ENCODE peak calls at places on chromosomes 2 and 18, in five cellular contexts. S is fibroblast of lung; W is K562; V is CD4-positive, alpha-beta T cell; X is T-helper 1 cell. Z is an unnamed sample.
A peak's percentile ranks its signal among the peaks of the same experiment; 100 is the strongest.

GRCh38 chr2:151774506-151774905 is 40.2 kb upstream of the NEB start:
- DNase-seq in S (peak; percentile 85), W (no peak), V (no peak), X (no peak), Z (no peak)

GRCh38 chr2:197045115-197045514 is 118.6 kb upstream of the PGAP1 start:
- DNase-seq in S (no peak), W (no peak), V (no peak), X (no peak), Z (no peak)

GRCh38 chr2:219398721-219399333 is 11.1 kb upstream of the DNPEP start:
- DNase-seq in S (peak; percentile 50), W (no peak), V (no peak), X (no peak), Z (no peak)

GRCh38 chr2:25481381-25482310 is 139.9 kb upstream of the DNMT3A start:
- DNase-seq in S (peak; percentile 21), W (no peak), V (no peak), X (no peak), Z (no peak)

GRCh38 chr2:158926478-158926948 is 41.9 kb upstream of the TANC1 start:
- DNase-seq in S (peak; percentile 86), W (peak; percentile 5), V (no peak), X (no peak), Z (no peak)

GRCh38 chr18:457120-457519 is 43.4 kb downstream of the COLEC12 start:
- DNase-seq in S (peak; percentile 83), W (no peak), V (no peak), X (no peak), Z (no peak)

GRCh38 chr18:33184918-33185317 is 255.6 kb downstream of the CCDC178 start:
- DNase-seq in S (no peak), W (no peak), V (no peak), X (no peak), Z (no peak)

GRCh38 chr2:10437806-10438205 is 10.3 kb downstream of the ODC1 start:
- DNase-seq in S (no peak), W (no peak), V (no peak), X (no peak), Z (no peak)

GRCh38 chr18:56986829-56987228 is 160.1 kb upstream of the BOD1L2 start:
- DNase-seq in S (no peak), W (no peak), V (no peak), X (no peak), Z (no peak)

GRCh38 chr2:170394988-170395387 is 217.0 kb downstream of the MYO3B start:
- DNase-seq in S (no peak), W (no peak), V (no peak), X (no peak), Z (no peak)

GRCh38 chr2:120362926-120363325 is 17.0 kb downstream of the INHBB start:
- DNase-seq in S (no peak), W (no peak), V (no peak), X (no peak), Z (no peak)

GRCh38 chr2:182870227-182870626 is 3.8 kb upstream of the FRZB start:
- DNase-seq in S (no peak), W (peak; percentile 79), V (no peak), X (no peak), Z (no peak)

GRCh38 chr2:241029599-241030332 is 31.3 kb downstream of the SNED1 start:
- DNase-seq in S (no peak), W (no peak), V (no peak), X (no peak), Z (no peak)

GRCh38 chr2:20164734-20165242 is 60.1 kb downstream of the SDC1 start:
- DNase-seq in S (no peak), W (no peak), V (no peak), X (no peak), Z (no peak)

GRCh38 chr2:58767833-58768726 is 527.0 kb upstream of the FANCL start:
- DNase-seq in S (no peak), W (no peak), V (no peak), X (no peak), Z (no peak)

GRCh38 chr2:42567806-42568429 is 514 bp upstream of the MTA3 start:
- DNase-seq in S (peak; percentile 32), W (peak; percentile 12), V (peak; percentile 7), X (no peak), Z (no peak)

GRCh38 chr2:24793752-24794477 is 690 bp downstream of the CENPO start:
- DNase-seq in S (peak; percentile 38), W (peak; percentile 34), V (no peak), X (no peak), Z (no peak)

GRCh38 chr2:60368437-60368836 is 185.0 kb downstream of the BCL11A start:
- DNase-seq in S (no peak), W (no peak), V (no peak), X (no peak), Z (no peak)

GRCh38 chr2:120785228-120785966 is 49.7 kb downstream of the GLI2 start:
- DNase-seq in S (no peak), W (no peak), V (no peak), X (no peak), Z (no peak)

GRCh38 chr2:42045956-42046748 is 1.7 kb upstream of the PKDCC start:
- DNase-seq in S (peak; percentile 21), W (no peak), V (no peak), X (no peak), Z (no peak)

GRCh38 chr2:74764429-74765272 is 69.3 kb upstream of the HK2 start:
- DNase-seq in S (peak; percentile 29), W (no peak), V (no peak), X (no peak), Z (no peak)

GRCh38 chr2:233422050-233422639 is 67.9 kb downstream of the DGKD start:
- DNase-seq in S (no peak), W (peak; percentile 38), V (peak; percentile 67), X (peak; percentile 51), Z (peak; percentile 71)

GRCh38 chr2:109005686-109006204 is 16.7 kb upstream of the EDAR start:
- DNase-seq in S (peak; percentile 52), W (peak; percentile 29), V (no peak), X (no peak), Z (no peak)

GRCh38 chr2:156065912-156066311 is 266.6 kb downstream of the NR4A2 start:
- DNase-seq in S (no peak), W (peak; percentile 37), V (no peak), X (no peak), Z (no peak)

GRCh38 chr2:871175-871727 is 79.4 kb upstream of the SNTG2 start:
- DNase-seq in S (no peak), W (no peak), V (no peak), X (no peak), Z (no peak)

GRCh38 chr2:109525836-109526235 is 87.9 kb downstream of the SEPTIN10 start:
- DNase-seq in S (no peak), W (no peak), V (no peak), X (no peak), Z (no peak)

GRCh38 chr2:216491757-216492635 is 6.6 kb upstream of the RPL37A start:
- DNase-seq in S (no peak), W (no peak), V (no peak), X (no peak), Z (no peak)

GRCh38 chr2:53515435-53516332 is 251.9 kb upstream of the CHAC2 start:
- DNase-seq in S (no peak), W (peak; percentile 4), V (no peak), X (no peak), Z (no peak)

GRCh38 chr2:26559044-26559405 is 81.1 kb upstream of the OTOF start:
- DNase-seq in S (no peak), W (no peak), V (no peak), X (no peak), Z (no peak)